ENCODE peak calls at places on chromosomes 11 and 22, in eight cellular contexts. Y is lower lobe of right lung, M is A549, A is SJSA1, E is cardiac fibroblast, G is fibroblast of villous mesenchyme, K is ovary, D is psoas muscle. H is an unnamed sample.

GRCh38 chr11:11243790-11244469 is 109.1 kb downstream of the CSNK2A3 start:
- DNase-seq in M (no peak), A (no peak), G (peak), K (peak), E (peak), Y (no peak), D (peak), H (peak)

GRCh38 chr11:106379712-106380111 is 302.2 kb downstream of the AASDHPPT start:
- DNase-seq in Y (no peak), G (no peak), D (no peak), E (no peak), M (no peak), K (no peak), A (no peak), H (no peak)

GRCh38 chr11:12073436-12073835 is 37.0 kb upstream of the MICAL2 start:
- DNase-seq in Y (no peak), G (no peak), A (no peak), K (no peak), D (no peak), M (no peak), E (no peak), H (no peak)

GRCh38 chr22:40405178-40406062 is 35.0 kb downstream of the SGSM3 start:
- DNase-seq in Y (peak), K (no peak), A (no peak), G (no peak), D (no peak), E (no peak), M (no peak), H (no peak)

GRCh38 chr11:130806746-130807145 is 109.5 kb downstream of the SNX19 start:
- DNase-seq in Y (no peak), K (no peak), M (no peak), E (no peak), G (no peak), A (no peak), D (no peak), H (no peak)

GRCh38 chr11:111422494-111423249 is 43.6 kb upstream of the POU2AF1 start:
- DNase-seq in E (peak), A (peak), M (peak), D (peak), Y (peak), K (peak), G (peak), H (peak)

GRCh38 chr11:13189561-13190435 is 87.8 kb upstream of the BMAL1 start:
- DNase-seq in D (no peak), E (no peak), G (no peak), Y (no peak), M (no peak), A (no peak), K (no peak), H (peak)

GRCh38 chr22:45678961-45679912 is 7.6 kb downstream of the ATXN10 start:
- DNase-seq in M (no peak), E (peak), D (no peak), K (no peak), A (peak), Y (no peak), G (peak), H (peak)

GRCh38 chr11:130145975-130146776 is 13.4 kb upstream of the ST14 start:
- DNase-seq in G (no peak), K (no peak), A (no peak), M (peak), Y (peak), D (no peak), E (peak), H (peak)

GRCh38 chr11:124867700-124868099 is 2.5 kb downstream of the ROBO3 start:
- DNase-seq in G (peak), K (no peak), E (peak), D (no peak), A (no peak), Y (no peak), M (peak), H (peak)

GRCh38 chr11:86116386-86116726 is 47.5 kb upstream of the PICALM start:
- DNase-seq in Y (no peak), A (peak), G (peak), K (no peak), D (no peak), M (peak), E (peak), H (peak)

DNA sequence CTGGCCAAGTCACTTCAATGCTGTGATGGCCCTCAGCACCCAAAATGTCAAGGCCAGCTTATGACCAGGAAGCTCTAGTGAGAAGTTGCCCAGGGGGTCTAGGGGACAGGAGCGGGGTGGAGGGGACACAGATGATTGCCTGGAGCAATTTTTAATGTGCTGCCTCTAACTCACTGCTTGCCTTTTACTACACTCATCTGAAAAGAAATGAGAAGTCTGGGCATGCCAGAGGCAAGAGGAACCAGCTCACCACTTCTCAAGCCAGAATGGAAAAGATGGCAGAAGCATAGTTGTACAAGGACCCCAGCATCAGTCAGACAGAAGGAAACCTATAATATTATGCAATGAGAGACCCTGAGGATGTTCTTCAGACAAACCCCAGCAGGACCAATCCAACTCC is 2.0 kb downstream of the SMCO4 start:
- DNase-seq in M (no peak), E (no peak), Y (no peak), D (no peak), A (no peak), K (no peak), G (no peak), H (no peak)
- H3K4me3 ChIP-seq in M (no peak), E (no peak), Y (no peak), D (no peak), A (no peak), K (no peak), G (no peak), H (no peak)

GRCh38 chr22:38503021-38503420 is 3.1 kb downstream of the DDX17 start:
- DNase-seq in G (no peak), K (no peak), Y (no peak), E (no peak), D (no peak), M (no peak), A (no peak), H (no peak)
- H3K4me3 ChIP-seq in G (peak), K (peak), Y (peak), E (peak), D (peak), M (peak), A (no peak), H (peak)

DNA sequence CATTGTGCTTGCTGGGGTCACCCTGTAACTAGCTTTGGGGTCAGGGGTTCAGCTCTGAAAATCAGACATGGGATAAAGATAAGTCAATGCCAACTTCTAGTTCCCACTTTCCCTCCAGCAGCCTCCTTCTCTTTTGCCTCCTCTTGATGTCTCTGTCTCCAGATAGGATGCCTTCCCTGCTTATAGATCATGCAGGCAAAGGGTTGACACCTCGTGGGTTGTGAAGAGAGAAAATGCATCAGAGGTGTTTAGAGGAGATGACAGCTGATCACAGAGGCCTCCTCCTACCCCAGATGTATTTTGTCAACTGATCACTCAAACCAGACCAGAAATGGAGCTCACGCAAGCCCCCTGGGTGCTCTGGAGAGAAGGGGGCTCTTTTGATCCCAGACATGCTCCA is 337.8 kb downstream of the BUD13 start:
- DNase-seq in K (no peak), G (no peak), M (no peak), E (no peak), Y (no peak), A (no peak), D (no peak), H (no peak)
- H3K4me3 ChIP-seq in K (no peak), G (no peak), M (no peak), E (no peak), Y (no peak), A (no peak), D (no peak), H (no peak)

GRCh38 chr11:113876798-113877672 is 1.7 kb upstream of the USP28 start:
- DNase-seq in K (no peak), A (no peak), E (no peak), D (no peak), Y (no peak), M (no peak), G (no peak), H (no peak)
- H3K4me3 ChIP-seq in K (no peak), A (no peak), E (no peak), D (peak), Y (no peak), M (no peak), G (no peak), H (no peak)

GRCh38 chr22:19174106-19175025 is 4.2 kb downstream of the SLC25A1 start:
- DNase-seq in K (peak), G (peak), D (peak), M (no peak), E (peak), Y (no peak), A (no peak), H (peak)
- H3K4me3 ChIP-seq in K (no peak), G (no peak), D (no peak), M (no peak), E (no peak), Y (no peak), A (no peak), H (no peak)

GRCh38 chr11:62411524-62411923 is 7.3 kb upstream of the SCGB1A1 start:
- DNase-seq in K (no peak), E (no peak), A (no peak), Y (no peak), M (no peak), D (no peak), G (no peak), H (no peak)
- H3K4me3 ChIP-seq in K (no peak), E (no peak), A (no peak), Y (no peak), M (no peak), D (no peak), G (no peak), H (no peak)

GRCh38 chr11:28106351-28107043 is 1.5 kb downstream of the KIF18A start:
- DNase-seq in A (no peak), Y (no peak), M (no peak), G (no peak), D (no peak), K (no peak), E (no peak), H (no peak)
- H3K4me3 ChIP-seq in A (peak), Y (no peak), M (peak), G (peak), D (no peak), K (no peak), E (no peak), H (peak)

DNA sequence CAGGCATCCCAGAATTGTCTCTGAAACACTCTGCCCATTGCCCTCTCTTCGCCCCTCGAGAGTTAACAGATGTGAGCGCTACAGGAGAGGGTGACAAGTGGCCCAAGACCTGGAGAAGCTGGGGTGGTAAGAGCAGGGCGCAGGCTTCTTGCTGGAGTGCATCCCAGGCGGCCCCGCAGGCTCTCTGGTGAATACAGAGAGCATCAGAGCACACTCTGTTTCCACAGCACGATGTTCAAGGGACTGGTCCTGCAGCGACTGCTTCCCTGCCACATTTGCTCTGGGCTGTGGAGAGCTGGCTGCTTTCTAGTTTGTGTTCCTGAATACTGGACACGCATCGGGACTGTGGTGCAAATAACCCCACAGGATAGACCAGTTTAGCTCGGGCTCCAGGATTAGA is 11.7 kb upstream of the IFT27 start:
- DNase-seq in G (no peak), D (no peak), Y (no peak), A (no peak), E (no peak), K (no peak), M (no peak), H (no peak)
- H3K4me3 ChIP-seq in G (no peak), D (no peak), Y (no peak), A (no peak), E (no peak), K (no peak), M (no peak), H (no peak)

DNA sequence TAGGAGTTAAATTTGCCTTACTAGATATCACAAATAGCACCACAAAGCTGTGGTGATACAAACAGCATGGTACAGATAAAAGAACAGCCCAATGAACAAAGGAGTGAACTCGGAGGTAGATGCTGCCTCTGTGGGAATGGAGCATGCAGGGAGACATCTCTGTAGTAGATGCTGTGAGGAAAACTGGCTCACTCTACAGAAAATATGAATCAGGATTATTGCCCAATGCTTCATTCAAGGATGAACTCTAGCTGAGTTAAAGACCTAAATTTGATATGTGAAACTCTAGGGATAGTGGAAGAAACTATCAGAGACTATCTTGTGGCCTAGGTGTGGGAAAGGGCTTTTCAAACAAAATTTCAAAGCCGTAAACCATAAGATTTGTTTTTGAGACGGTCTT is 15.3 kb upstream of the CAPN5 start:
- DNase-seq in M (no peak), D (no peak), E (peak), G (no peak), K (no peak), Y (no peak), A (no peak), H (no peak)
- H3K4me3 ChIP-seq in M (no peak), D (no peak), E (no peak), G (no peak), K (no peak), Y (no peak), A (no peak), H (no peak)